ENCODE peak calls at places on chromosomes 6 and 20, in seven cellular contexts. O is AG08395, Y is NCI-H460, R is pancreas, V is GM20000, T is HTR-8/SVneo, J is kidney glomerular epithelial cell. S is an unnamed sample.

GRCh38 chr6:50820590-50821234 is 2.0 kb downstream of the TFAP2B start:
- DNase-seq in O (no peak), Y (no peak), R (no peak), V (no peak), T (no peak), J (no peak), S (no peak)

GRCh38 chr20:17611540-17612286 is 41.8 kb downstream of the DSTN start:
- DNase-seq in O (no peak), Y (peak; percentile 16), R (peak; percentile 70), V (no peak), T (peak; percentile 25), J (no peak), S (no peak)

GRCh38 chr20:36098364-36098763 is 56.2 kb upstream of the EPB41L1 start:
- DNase-seq in O (peak; percentile 50), Y (no peak), R (no peak), V (peak; percentile 56), T (no peak), J (no peak), S (no peak)

GRCh38 chr6:37741757-37742400 is 44.2 kb upstream of the MDGA1 start:
- DNase-seq in O (peak; percentile 47), Y (no peak), R (peak; percentile 73), V (no peak), T (no peak), J (peak; percentile 19), S (peak; percentile 32)

GRCh38 chr6:128251445-128251844 is 269.0 kb downstream of the PTPRK start:
- DNase-seq in O (no peak), Y (no peak), R (no peak), V (no peak), T (no peak), J (no peak), S (no peak)

GRCh38 chr6:46440133-46440532 is 51.1 kb downstream of the RCAN2 start:
- DNase-seq in O (peak; percentile 70), Y (no peak), R (no peak), V (no peak), T (no peak), J (peak; percentile 6), S (no peak)

GRCh38 chr20:51651921-51652549 is 109.5 kb upstream of the NFATC2 start:
- DNase-seq in O (no peak), Y (no peak), R (no peak), V (no peak), T (no peak), J (no peak), S (no peak)

GRCh38 chr20:35087355-35087754 is 5.3 kb downstream of the TRPC4AP start:
- DNase-seq in O (no peak), Y (no peak), R (no peak), V (no peak), T (no peak), J (no peak), S (no peak)

GRCh38 chr6:5679696-5680494 is 326.8 kb downstream of the NRN1 start:
- DNase-seq in O (no peak), Y (no peak), R (no peak), V (no peak), T (no peak), J (no peak), S (no peak)

GRCh38 chr6:27617700-27618689 is 145.1 kb upstream of the ZNF184 start:
- DNase-seq in O (peak; percentile 47), Y (no peak), R (no peak), V (no peak), T (no peak), J (peak; percentile 54), S (no peak)

GRCh38 chr6:21360353-21360752 is 233.2 kb upstream of the SOX4 start:
- DNase-seq in O (no peak), Y (no peak), R (no peak), V (peak; percentile 14), T (no peak), J (no peak), S (no peak)

GRCh38 chr6:79604583-79605037 is 26.5 kb upstream of the SH3BGRL2 start:
- DNase-seq in O (peak; percentile 25), Y (no peak), R (no peak), V (no peak), T (peak; percentile 27), J (peak; percentile 98), S (no peak)

GRCh38 chr6:116556814-116557403 is 3.4 kb downstream of the CALHM4 start:
- DNase-seq in O (no peak), Y (no peak), R (no peak), V (no peak), T (no peak), J (no peak), S (no peak)

GRCh38 chr6:112241820-112242443 is 12.4 kb downstream of the LAMA4 start:
- DNase-seq in O (no peak), Y (no peak), R (no peak), V (no peak), T (no peak), J (no peak), S (no peak)

GRCh38 chr6:73236147-73236750 is 11.0 kb upstream of the KHDC1L start:
- DNase-seq in O (peak; percentile 82), Y (peak; percentile 9), R (no peak), V (no peak), T (peak; percentile 54), J (peak; percentile 54), S (no peak)

GRCh38 chr6:157989541-157990289 is 8.1 kb downstream of the SYNJ2 start:
- DNase-seq in O (peak; percentile 7), Y (no peak), R (peak; percentile 97), V (no peak), T (no peak), J (peak; percentile 90), S (peak; percentile 85)